ENCODE peak calls at places on chromosome 3, in seven cellular contexts. P is upper lobe of left lung, L is sigmoid colon, Y is breast epithelium, F is SK-N-SH, O is GM23338, D is transverse colon. W is an unnamed sample.

GRCh38 chr3:77407454-77407853 is 367.6 kb downstream of the ROBO2 start:
- DNase-seq in O (no peak), P (no peak), F (no peak), D (no peak), Y (no peak), L (no peak), W (no peak)

GRCh38 chr3:114307222-114307840 is 13.5 kb downstream of the TIGIT start:
- DNase-seq in P (no peak), D (no peak), F (no peak), O (no peak), L (no peak), Y (no peak), W (no peak)

GRCh38 chr3:46898321-46899150 is 21.0 kb downstream of the PTH1R start:
- DNase-seq in Y (no peak), D (no peak), L (no peak), O (peak; percentile 69), P (no peak), F (no peak), W (no peak)

GRCh38 chr3:106130384-106131084 is 261.7 kb upstream of the CBLB start:
- DNase-seq in F (no peak), D (no peak), L (no peak), O (peak; percentile 3), P (no peak), Y (no peak), W (no peak)

GRCh38 chr3:54756330-54756731 is 171.5 kb downstream of the LRTM1 start:
- DNase-seq in L (no peak), P (no peak), Y (no peak), O (no peak), D (no peak), F (no peak), W (no peak)

GRCh38 chr3:12716605-12717121 is 42.4 kb downstream of the TMEM40 start:
- DNase-seq in D (no peak), Y (no peak), F (no peak), P (no peak), O (no peak), L (no peak), W (no peak)

GRCh38 chr3:118801899-118802298 is 232.7 kb downstream of the IGSF11 start:
- DNase-seq in L (no peak), F (no peak), P (no peak), D (no peak), Y (no peak), O (no peak), W (peak; percentile 90)

GRCh38 chr3:127694467-127695215 is 21.9 kb downstream of the ABTB1 start:
- DNase-seq in F (peak; percentile 71), Y (no peak), L (no peak), D (peak; percentile 43), P (peak; percentile 73), O (peak; percentile 71), W (no peak)

GRCh38 chr3:194303749-194304148 is 47.4 kb downstream of the CPN2 start:
- DNase-seq in L (no peak), O (no peak), F (no peak), Y (no peak), P (no peak), D (no peak), W (no peak)

GRCh38 chr3:194298331-194299227 is 52.5 kb downstream of the CPN2 start:
- DNase-seq in Y (no peak), D (no peak), F (peak; percentile 65), L (peak; percentile 65), P (no peak), O (no peak), W (no peak)

GRCh38 chr3:194300392-194300758 is 50.8 kb downstream of the CPN2 start:
- DNase-seq in P (peak; percentile 82), F (no peak), Y (peak; percentile 90), L (peak; percentile 96), D (peak; percentile 66), O (peak; percentile 93), W (no peak)

GRCh38 chr3:194301730-194302129 is 49.4 kb downstream of the CPN2 start:
- DNase-seq in Y (no peak), L (peak; percentile 38), D (no peak), O (no peak), F (no peak), P (no peak), W (no peak)

GRCh38 chr3:194300936-194301335 is 50.2 kb downstream of the CPN2 start:
- DNase-seq in D (no peak), P (no peak), L (peak; percentile 53), O (no peak), Y (no peak), F (no peak), W (no peak)
- TF ChIP-seq POLR2AphosphoS5 in D (no peak), P (no peak), L (no peak), O (no peak), Y (no peak), F (no peak), W (no peak)

DNA sequence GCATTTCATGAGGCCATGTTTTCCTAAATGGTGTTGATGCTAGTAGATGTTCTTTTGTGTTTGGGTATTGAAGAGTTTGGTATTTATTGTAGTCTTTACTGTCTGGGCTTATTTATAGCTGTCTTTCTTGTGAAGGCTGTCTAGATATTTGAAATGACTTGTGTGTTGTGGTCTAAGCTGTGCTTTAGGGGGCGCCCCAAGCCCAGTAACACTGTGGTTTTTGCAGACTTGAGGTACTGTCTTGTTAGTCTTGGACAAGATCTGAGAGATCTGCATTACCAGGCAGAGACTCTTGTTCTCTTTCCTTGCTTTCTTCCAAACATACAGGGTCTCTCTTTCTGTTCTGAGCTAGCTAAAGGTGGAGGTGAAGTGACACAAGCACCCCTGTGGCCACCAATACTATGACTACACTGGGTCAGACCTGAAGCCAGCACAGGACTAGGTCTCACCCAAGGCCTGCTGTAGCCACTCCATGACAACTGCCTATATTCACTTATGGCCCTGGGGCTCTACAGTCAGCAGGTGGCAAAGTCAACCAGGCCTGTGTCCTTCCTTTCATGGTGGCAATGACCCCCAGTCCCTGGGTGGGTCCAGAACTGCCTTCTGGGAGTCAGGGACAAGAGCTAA is 152.1 kb upstream of the TBC1D5 start:
- DNase-seq in P (peak; percentile 25), O (peak; percentile 76), F (no peak), D (peak; percentile 57), L (no peak), Y (no peak), W (no peak)
- TF ChIP-seq POLR2AphosphoS5 in P (no peak), O (no peak), F (no peak), D (no peak), L (no peak), Y (no peak), W (no peak)

DNA sequence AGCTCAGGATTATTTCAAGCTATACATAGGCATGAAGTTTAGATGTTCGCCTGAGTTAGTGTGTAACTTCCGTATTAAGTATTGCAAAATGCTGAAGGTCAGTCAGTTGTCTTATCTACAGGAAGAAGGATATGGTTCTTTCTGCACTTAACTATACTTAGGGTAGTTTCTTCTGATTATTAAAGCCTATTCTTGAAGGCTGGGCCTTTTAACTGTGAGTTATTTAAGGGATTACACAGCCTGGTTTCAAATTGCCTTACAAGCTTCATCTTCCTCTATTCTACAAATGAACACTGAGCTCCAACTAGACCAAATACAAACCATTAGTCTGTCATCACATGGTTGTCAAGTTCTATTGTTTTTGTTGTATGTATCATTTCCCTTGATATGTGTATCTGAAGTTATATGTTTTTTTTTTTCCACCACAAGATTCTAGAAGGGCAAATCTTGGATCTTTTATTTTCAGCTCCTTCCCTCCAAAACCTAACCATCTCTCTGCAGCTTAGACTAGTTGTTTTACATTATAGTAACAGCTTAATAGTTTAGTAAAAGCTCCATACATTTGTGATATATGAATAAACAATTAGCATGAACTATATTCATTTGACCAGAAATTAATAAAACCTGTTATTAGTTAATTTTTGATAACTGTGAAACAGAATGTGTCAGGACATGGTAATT is 272.9 kb upstream of the KCNMB2 start:
- DNase-seq in Y (no peak), L (no peak), O (no peak), D (no peak), P (no peak), F (no peak), W (no peak)
- TF ChIP-seq POLR2AphosphoS5 in Y (no peak), L (no peak), O (no peak), D (no peak), P (no peak), F (no peak), W (no peak)

GRCh38 chr3:168024537-168024941 is 71.2 kb downstream of the GOLIM4 start:
- DNase-seq in Y (no peak), F (no peak), P (no peak), L (no peak), O (no peak), D (no peak), W (no peak)

GRCh38 chr3:168030488-168031054 is 65.2 kb downstream of the GOLIM4 start:
- DNase-seq in O (no peak), F (no peak), L (no peak), Y (no peak), D (no peak), P (no peak), W (no peak)

GRCh38 chr3:168029705-168030104 is 66.0 kb downstream of the GOLIM4 start:
- DNase-seq in Y (no peak), D (no peak), O (peak; percentile 58), L (no peak), P (no peak), F (no peak), W (no peak)

GRCh38 chr3:168025076-168025475 is 70.6 kb downstream of the GOLIM4 start:
- DNase-seq in O (no peak), L (no peak), F (no peak), D (no peak), P (no peak), Y (no peak), W (no peak)

GRCh38 chr3:168026764-168027163 is 69.0 kb downstream of the GOLIM4 start:
- DNase-seq in F (no peak), L (no peak), P (no peak), O (no peak), D (no peak), Y (no peak), W (no peak)
- TF ChIP-seq POLR2AphosphoS5 in F (no peak), L (no peak), P (no peak), O (no peak), D (no peak), Y (no peak), W (no peak)

GRCh38 chr3:51544011-51544775 is 5.7 kb downstream of the RAD54L2 start:
- DNase-seq in Y (no peak), L (no peak), D (no peak), F (no peak), P (no peak), O (no peak), W (no peak)
- TF ChIP-seq POLR2AphosphoS5 in Y (no peak), L (no peak), D (no peak), F (no peak), P (no peak), O (no peak), W (no peak)

GRCh38 chr3:10646531-10647335 is 141.3 kb upstream of the ATP2B2 start:
- DNase-seq in L (no peak), F (no peak), O (no peak), D (no peak), Y (no peak), P (no peak), W (no peak)

GRCh38 chr3:10645800-10646199 is 140.4 kb upstream of the ATP2B2 start:
- DNase-seq in Y (no peak), L (no peak), F (no peak), O (no peak), D (no peak), P (no peak), W (no peak)

GRCh38 chr3:10647376-10647775 is 142.0 kb upstream of the ATP2B2 start:
- DNase-seq in P (no peak), Y (no peak), D (no peak), F (no peak), O (no peak), L (no peak), W (no peak)

GRCh38 chr3:10651506-10651905 is 146.1 kb upstream of the ATP2B2 start:
- DNase-seq in O (no peak), D (no peak), Y (no peak), L (no peak), F (no peak), P (no peak), W (no peak)

GRCh38 chr3:10648181-10648580 is 142.8 kb upstream of the ATP2B2 start:
- DNase-seq in O (no peak), Y (no peak), D (no peak), L (no peak), P (peak; percentile 6), F (no peak), W (no peak)
- TF ChIP-seq POLR2AphosphoS5 in O (no peak), Y (no peak), D (no peak), L (no peak), P (no peak), F (no peak), W (no peak)